ENCODE peak calls at places on chromosomes 2 and 18, in six cellular contexts. N, I, P, W, F and R are unnamed samples.

GRCh38 chr18:2905802-2906521 is 59.2 kb downstream of the EMILIN2 start:
- DNase-seq in F (peak), I (no peak), W (peak), P (peak), N (no peak), R (no peak)

GRCh38 chr2:44894058-44894457 is 47.4 kb upstream of the SIX3 start:
- DNase-seq in N (no peak), P (no peak), W (no peak), F (no peak), I (no peak), R (no peak)

GRCh38 chr2:97848347-97848746 is 135.0 kb downstream of the ZAP70 start:
- DNase-seq in N (no peak), I (no peak), W (no peak), P (no peak), F (no peak), R (no peak)

GRCh38 chr2:55929476-55929875 is 5.9 kb upstream of the EFEMP1 start:
- DNase-seq in W (no peak), P (no peak), N (no peak), I (no peak), F (no peak), R (no peak)

GRCh38 chr2:58541511-58541910 is 300.4 kb upstream of the FANCL start:
- DNase-seq in P (no peak), I (peak), F (no peak), N (no peak), W (no peak), R (no peak)

GRCh38 chr2:56576001-56576400 is 392.2 kb downstream of the CCDC85A start:
- DNase-seq in I (no peak), P (no peak), N (no peak), W (no peak), F (no peak), R (no peak)

GRCh38 chr2:110793034-110793433 is 60.7 kb downstream of the ACOXL start:
- DNase-seq in F (no peak), P (no peak), N (no peak), I (no peak), W (no peak), R (no peak)

GRCh38 chr2:227132986-227133385 is 31.0 kb downstream of the COL4A4 start:
- DNase-seq in W (no peak), F (no peak), I (no peak), N (no peak), P (no peak), R (no peak)

GRCh38 chr2:238558456-238559099 is 131.9 kb downstream of the ASB1 start:
- DNase-seq in W (no peak), N (no peak), I (no peak), P (no peak), F (no peak), R (no peak)

GRCh38 chr2:42198466-42198865 is 29.3 kb downstream of the EML4 start:
- DNase-seq in P (no peak), I (no peak), W (no peak), F (no peak), N (no peak), R (no peak)

GRCh38 chr18:57440331-57441101 is 5.3 kb downstream of the ONECUT2 start:
- DNase-seq in I (no peak), N (no peak), F (no peak), P (peak), W (no peak), R (no peak)

GRCh38 chr2:198913394-198914152 is 544.2 kb downstream of the SATB2 start:
- DNase-seq in I (no peak), N (no peak), F (no peak), W (no peak), P (peak), R (no peak)

GRCh38 chr2:133561045-133561852 is 7.0 kb downstream of the NCKAP5 start:
- DNase-seq in N (no peak), P (peak), F (no peak), W (peak), I (peak), R (peak)

GRCh38 chr2:15189236-15189635 is 371.9 kb downstream of the NBAS start:
- DNase-seq in N (no peak), P (no peak), I (no peak), W (no peak), F (no peak), R (no peak)

GRCh38 chr2:120347387-120348010 is 1.6 kb downstream of the INHBB start:
- DNase-seq in W (no peak), F (no peak), I (peak), N (no peak), P (no peak), R (peak)

GRCh38 chr18:9135081-9135911 is 1.3 kb upstream of the ANKRD12 start:
- DNase-seq in P (no peak), W (no peak), F (no peak), I (no peak), N (no peak), R (no peak)

GRCh38 chr18:22233271-22233670 is 63.9 kb downstream of the GATA6 start:
- DNase-seq in W (no peak), N (no peak), I (no peak), P (no peak), F (no peak), R (no peak)

GRCh38 chr2:218031771-218032257 is 29.0 kb upstream of the TNS1 start:
- DNase-seq in W (no peak), I (no peak), P (no peak), F (no peak), N (no peak), R (no peak)

GRCh38 chr2:121319941-121320340 is 34.9 kb upstream of the TFCP2L1 start:
- DNase-seq in F (no peak), W (no peak), P (no peak), N (no peak), I (no peak), R (no peak)

GRCh38 chr18:13235981-13236380 is 17.4 kb downstream of the LDLRAD4 start:
- DNase-seq in W (no peak), I (peak), F (no peak), N (no peak), P (no peak), R (no peak)

GRCh38 chr18:36485772-36486171 is 188.3 kb downstream of the FHOD3 start:
- DNase-seq in F (no peak), N (no peak), I (no peak), W (no peak), P (peak), R (no peak)

GRCh38 chr2:25311866-25312575 is 29.7 kb downstream of the DNMT3A start:
- DNase-seq in P (peak), I (peak), W (no peak), N (no peak), F (no peak), R (no peak)

GRCh38 chr18:23053756-23054457 is 81.4 kb upstream of the CABLES1 start:
- DNase-seq in F (no peak), I (peak), N (no peak), W (peak), P (peak), R (peak)